ENCODE peak calls at places on chromosome 10, in five cellular contexts. N, D, V, Y and T are unnamed samples.
A peak's percentile ranks its signal among the peaks of the same experiment; 100 is the strongest.

GRCh38 chr10:1243486-1244182 is 187.4 kb downstream of the WDR37 start:
- DNase-seq in N (no peak), D (peak; percentile 89), V (no peak), Y (no peak), T (no peak)

GRCh38 chr10:43665054-43665453 is 16.4 kb upstream of the ZNF32 start:
- DNase-seq in N (no peak), D (no peak), V (no peak), Y (no peak), T (no peak)

GRCh38 chr10:128161031-128161430 is 34.8 kb upstream of the MKI67 start:
- DNase-seq in N (no peak), D (no peak), V (no peak), Y (no peak), T (no peak)

GRCh38 chr10:13003004-13003403 is 1.5 kb upstream of the CCDC3 start:
- DNase-seq in N (peak; percentile 38), D (no peak), V (no peak), Y (no peak), T (no peak)

GRCh38 chr10:45464958-45465567 is 91.0 kb downstream of the ALOX5 start:
- DNase-seq in N (peak; percentile 47), D (peak; percentile 92), V (peak; percentile 62), Y (peak; percentile 62), T (peak; percentile 66)

GRCh38 chr10:20674870-20675385 is 222.2 kb downstream of the NEBL start:
- DNase-seq in N (no peak), D (no peak), V (no peak), Y (no peak), T (no peak)

GRCh38 chr10:125631806-125632205 is 51.2 kb downstream of the TEX36 start:
- DNase-seq in N (no peak), D (no peak), V (no peak), Y (no peak), T (no peak)

GRCh38 chr10:132737390-132738048 is 48.4 kb downstream of the NKX6-2 start:
- DNase-seq in N (no peak), D (no peak), V (no peak), Y (no peak), T (no peak)

GRCh38 chr10:29826221-29826620 is 191.4 kb upstream of the SVIL start:
- DNase-seq in N (no peak), D (no peak), V (no peak), Y (no peak), T (no peak)

GRCh38 chr10:62022830-62023229 is 121.3 kb downstream of the ARID5B start:
- DNase-seq in N (no peak), D (no peak), V (no peak), Y (no peak), T (no peak)

DNA sequence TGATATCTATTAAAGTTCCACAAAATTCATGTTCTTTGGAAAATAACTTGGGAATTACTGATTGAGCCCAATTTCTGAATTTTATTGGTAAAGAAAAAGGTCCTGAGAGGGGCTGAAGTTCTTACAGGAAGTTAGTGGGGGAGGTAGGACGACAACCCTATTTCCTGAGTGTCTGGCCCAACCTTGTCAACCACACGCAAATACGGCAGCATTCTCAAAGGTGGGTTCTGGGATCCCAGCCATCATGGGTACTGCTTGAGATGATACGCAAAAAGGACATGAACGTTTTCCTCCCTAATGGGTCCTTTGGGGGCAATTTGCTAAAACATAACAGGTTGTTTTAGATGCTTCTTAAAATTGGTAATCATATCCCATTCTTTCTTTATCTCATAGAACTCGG is 2.7 kb upstream of the PDCD4 start:
- DNase-seq in N (no peak), D (no peak), V (no peak), Y (no peak), T (no peak)
- H3K4me3 ChIP-seq in N (no peak overlapping the region), D (no peak overlapping the region), V (no peak overlapping the region), Y (no peak overlapping the region), T (no peak overlapping the region)

DNA sequence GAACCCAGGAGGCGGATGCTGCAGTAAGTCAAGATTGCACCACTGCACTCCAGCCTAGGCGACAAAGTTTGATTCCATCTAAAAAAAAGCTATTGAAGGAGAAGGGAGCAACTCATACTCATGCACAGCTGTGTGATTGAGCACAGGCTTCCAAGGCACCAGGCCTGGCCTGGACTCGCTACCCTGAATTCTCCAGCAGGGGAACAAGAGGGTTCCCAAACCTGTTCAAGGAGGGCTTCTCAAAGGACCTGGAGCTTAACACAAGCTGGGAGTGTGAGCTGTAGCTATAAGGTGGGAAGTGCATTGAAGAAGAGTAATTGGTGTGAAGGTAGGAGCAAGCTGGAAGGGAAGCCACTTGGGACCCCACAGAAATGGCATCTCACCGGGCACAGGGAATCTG is 15.1 kb upstream of the DDIT4 start:
- DNase-seq in N (no peak), D (peak; percentile 72), V (no peak), Y (no peak), T (no peak)
- TF ChIP-seq CTCF in N (no peak), D (peak; percentile 50), V (peak; percentile 18), Y (no peak), T (no peak)

GRCh38 chr10:5937016-5937415 is 40.3 kb downstream of the IL15RA start:
- DNase-seq in N (no peak), D (no peak), V (no peak), Y (no peak), T (no peak)
- H3K4me3 ChIP-seq in N (no peak overlapping the region), D (no peak overlapping the region), V (no peak overlapping the region), Y (no peak overlapping the region), T (no peak overlapping the region)

DNA sequence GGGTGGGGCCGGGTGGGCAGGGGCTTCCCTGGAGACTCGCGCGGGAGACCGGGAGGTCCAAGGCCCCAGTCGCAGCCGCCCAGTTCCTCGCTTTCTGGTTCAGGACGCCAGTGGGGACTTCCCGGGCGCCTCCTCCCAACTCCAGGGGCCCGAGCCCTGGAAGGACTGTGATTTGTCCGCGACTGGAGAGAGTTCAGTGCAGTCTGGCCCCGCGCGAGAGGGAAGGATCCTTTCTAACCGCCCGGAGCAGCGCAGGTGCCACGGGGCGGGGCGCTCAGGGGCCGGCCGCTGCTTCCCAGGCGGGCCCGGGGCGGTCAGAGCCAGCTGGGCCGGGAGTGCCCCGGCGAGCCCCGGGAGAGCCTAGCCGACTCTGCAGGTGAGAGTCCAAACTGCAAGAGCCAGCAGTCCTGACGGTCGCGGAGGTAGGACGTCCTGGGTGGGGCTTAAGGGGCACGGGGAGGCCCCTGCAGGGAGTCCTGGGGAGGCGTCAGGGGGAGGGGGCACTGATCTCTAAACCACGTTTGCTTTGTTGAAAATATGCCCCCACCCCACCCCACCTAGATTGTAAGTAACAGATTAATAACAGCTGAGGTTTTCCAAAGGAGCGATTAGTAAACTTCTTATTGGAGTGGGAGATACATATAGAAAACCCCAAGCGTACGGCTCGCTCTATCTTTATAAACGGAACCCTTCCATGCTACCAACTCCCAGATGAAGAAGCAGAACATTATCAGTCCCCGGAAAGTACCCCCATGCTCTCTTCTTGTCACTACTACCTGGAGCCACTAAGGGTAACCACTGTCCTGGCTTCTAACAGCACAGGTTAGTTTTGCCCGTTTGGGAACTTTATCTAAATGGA is 8.2 kb downstream of the NKX2-3 start:
- DNase-seq in N (no peak), D (peak; percentile 79), V (no peak), Y (no peak), T (no peak)
- TF ChIP-seq CTCF in N (no peak), D (peak; percentile 44), V (no peak), Y (no peak), T (no peak)

GRCh38 chr10:103918053-103918846 is at the start of gene STN1:
- DNase-seq in N (peak; percentile 96), D (peak; percentile 99), V (peak; percentile 96), Y (peak; percentile 97), T (peak; percentile 98)
- H3K4me3 ChIP-seq in N (peak within 1 kb of the TSS; percentile 66), D (peak within 1 kb of the TSS; percentile 95), V (peak within 1 kb of the TSS; percentile 79), Y (peak within 1 kb of the TSS; percentile 75), T (peak within 1 kb of the TSS; percentile 70)

GRCh38 chr10:58810751-58811150 is 298.1 kb downstream of the BICC1 start:
- DNase-seq in N (no peak), D (no peak), V (no peak), Y (no peak), T (no peak)

GRCh38 chr10:58806970-58807630 is 294.4 kb downstream of the BICC1 start:
- DNase-seq in N (peak; percentile 17), D (no peak), V (no peak), Y (no peak), T (no peak)

GRCh38 chr10:58802047-58802446 is 289.4 kb downstream of the BICC1 start:
- DNase-seq in N (no peak), D (no peak), V (no peak), Y (no peak), T (no peak)

GRCh38 chr10:58806323-58806722 is 293.7 kb downstream of the BICC1 start:
- DNase-seq in N (peak; percentile 36), D (no peak), V (no peak), Y (no peak), T (no peak)

GRCh38 chr10:58807631-58808024 is 295.0 kb downstream of the BICC1 start:
- DNase-seq in N (peak; percentile 53), D (no peak), V (no peak), Y (peak; percentile 46), T (no peak)
- TF ChIP-seq CTCF in N (no peak), D (no peak), V (no peak), Y (no peak), T (no peak)

DNA sequence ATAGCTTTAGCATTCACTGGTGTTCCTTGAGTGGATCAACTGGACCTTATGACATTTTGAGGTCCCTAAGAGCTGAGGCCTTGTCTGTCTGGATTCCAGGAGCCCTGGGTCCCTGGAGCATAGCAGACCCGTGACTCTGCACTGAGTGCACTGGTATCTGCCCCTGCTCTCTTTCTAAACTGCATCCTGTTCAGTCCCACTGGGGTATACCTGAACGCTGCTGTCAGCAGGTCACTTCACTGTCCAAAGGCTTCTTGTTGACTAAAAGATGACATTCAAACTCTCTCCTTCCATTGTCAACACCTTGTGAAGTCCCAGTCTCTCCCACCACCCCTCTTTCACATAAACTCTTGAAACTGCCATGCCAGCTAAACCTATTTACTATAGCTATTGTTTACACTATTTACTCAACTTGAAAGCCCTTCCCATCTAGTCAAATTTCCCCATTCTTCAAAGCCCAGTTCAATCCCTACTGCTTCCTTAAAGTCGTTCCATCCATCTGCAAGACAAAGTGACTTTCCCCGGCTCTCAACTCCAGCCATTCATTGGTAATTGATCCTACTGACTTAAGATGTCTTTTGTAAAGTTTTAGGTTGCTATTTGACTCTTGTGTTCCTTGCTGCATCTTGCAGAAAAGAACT is 523.3 kb downstream of the KCNMA1 start:
- DNase-seq in N (no peak), D (peak; percentile 65), V (no peak), Y (no peak), T (no peak)
- H3K4me3 ChIP-seq in N (no peak overlapping the region), D (no peak overlapping the region), V (no peak overlapping the region), Y (no peak overlapping the region), T (no peak overlapping the region)